ENCODE peak calls at places on chromosomes 1 and 21, in nine cellular contexts. R, Y, N, D, O, G, M, V and B are unnamed samples. For H3K4me1, the result is how much of the 10 kb centered on the place peaks cover.

GRCh38 chr1:20426923-20427322 is 59.1 kb downstream of the CAMK2N1 start:
- DNase-seq in R (no peak), O (no peak), M (no peak), G (peak), Y (no peak), V (peak), D (no peak), N (no peak), B (no peak)

GRCh38 chr1:24735619-24736375 is 9.4 kb upstream of the CLIC4 start:
- DNase-seq in N (no peak), R (no peak), M (no peak), O (peak), V (no peak), Y (peak), D (peak), G (peak), B (no peak)

GRCh38 chr1:110424699-110425098 is 17.2 kb upstream of the LAMTOR5 start:
- DNase-seq in D (no peak), Y (no peak), O (no peak), N (no peak), G (no peak), R (no peak), V (no peak), M (no peak), B (no peak)

GRCh38 chr1:8497196-8497878 is 179.4 kb downstream of the SLC45A1 start:
- DNase-seq in D (no peak), M (no peak), R (no peak), O (no peak), G (no peak), N (no peak), V (peak), Y (no peak), B (no peak)

GRCh38 chr21:14862794-14863720 is 201.7 kb downstream of the NRIP1 start:
- DNase-seq in R (peak), M (no peak), N (no peak), O (peak), V (no peak), Y (no peak), G (peak), D (no peak), B (no peak)

GRCh38 chr1:197066719-197067456 is at the start of gene F13B:
- DNase-seq in D (no peak), V (no peak), R (no peak), G (no peak), N (no peak), Y (no peak), M (no peak), O (no peak), B (no peak)

GRCh38 chr1:94858276-94858675 is 38.1 kb downstream of the SLC44A3 start:
- DNase-seq in M (no peak), O (no peak), G (no peak), R (no peak), V (peak), Y (peak), D (no peak), N (no peak), B (no peak)

GRCh38 chr1:218383051-218383450 is 37.9 kb downstream of the TGFB2 start:
- DNase-seq in N (no peak), G (no peak), R (no peak), O (no peak), M (no peak), V (no peak), D (no peak), Y (no peak), B (no peak)

GRCh38 chr21:35384375-35384774 is 335.3 kb upstream of the RUNX1 start:
- DNase-seq in D (no peak), G (no peak), O (no peak), V (no peak), R (no peak), Y (no peak), N (no peak), M (no peak), B (no peak)

GRCh38 chr1:167737169-167737568 is 15.4 kb downstream of the MPZL1 start:
- DNase-seq in N (no peak), O (no peak), G (no peak), Y (no peak), D (no peak), R (no peak), V (no peak), M (no peak), B (no peak)

GRCh38 chr21:45819478-45820170 is 161.9 kb upstream of the COL6A1 start:
- DNase-seq in R (no peak), Y (no peak), D (no peak), N (peak), V (no peak), O (peak), M (peak), G (peak), B (peak)

GRCh38 chr1:108107658-108108057 is 92.5 kb downstream of the SLC25A24 start:
- DNase-seq in O (no peak), N (no peak), G (no peak), Y (no peak), R (no peak), M (no peak), D (no peak), V (peak), B (no peak)

GRCh38 chr1:227948493-227949260 is 945 bp upstream of the WNT9A start:
- DNase-seq in V (peak), N (peak), Y (no peak), M (peak), R (no peak), G (no peak), O (no peak), D (no peak), B (no peak)

GRCh38 chr1:150065184-150065871 is 2.2 kb upstream of the VPS45 start:
- DNase-seq in O (no peak), D (no peak), M (no peak), N (no peak), V (peak), G (no peak), R (no peak), Y (no peak), B (no peak)

GRCh38 chr1:178223289-178223688 is 129.4 kb downstream of the RASAL2 start:
- DNase-seq in G (no peak), R (no peak), D (no peak), Y (no peak), N (no peak), V (no peak), O (no peak), M (no peak), B (no peak)

GRCh38 chr1:185914089-185914488 is 179.9 kb downstream of the HMCN1 start:
- DNase-seq in R (no peak), V (no peak), D (no peak), Y (no peak), G (no peak), O (no peak), M (no peak), N (no peak), B (no peak)

GRCh38 chr1:18234790-18235242 is 127.2 kb downstream of the IGSF21 start:
- DNase-seq in G (peak), O (peak), Y (peak), V (peak), N (no peak), R (peak), D (peak), M (no peak), B (no peak)

GRCh38 chr1:181778630-181779285 is 282.8 kb downstream of the ZNF648 start:
- DNase-seq in Y (no peak), M (no peak), G (peak), R (no peak), N (no peak), V (no peak), D (no peak), O (no peak), B (no peak)

GRCh38 chr1:198359024-198359653 is 181.3 kb downstream of the ATP6V1G3 start:
- DNase-seq in D (no peak), V (no peak), Y (no peak), R (peak), G (peak), N (no peak), O (no peak), M (no peak), B (no peak)

GRCh38 chr1:209607102-209607794 is 23.7 kb downstream of the CAMK1G start:
- DNase-seq in N (no peak), R (no peak), Y (peak), O (no peak), G (peak), M (no peak), V (peak), D (no peak), B (no peak)

GRCh38 chr1:241408170-241408569 is 51.2 kb upstream of the RGS7 start:
- DNase-seq in M (no peak), R (no peak), O (no peak), G (peak), D (no peak), N (no peak), Y (no peak), V (no peak), B (no peak)

GRCh38 chr1:111504097-111504496 is 664 bp upstream of the ADORA3 start:
- DNase-seq in Y (no peak), G (no peak), N (no peak), R (no peak), D (no peak), M (no peak), O (no peak), V (no peak), B (no peak)

GRCh38 chr1:39866767-39867166 is 16.5 kb downstream of the TRIT1 start:
- DNase-seq in G (no peak), N (no peak), D (no peak), O (no peak), M (no peak), V (peak), R (no peak), Y (no peak), B (no peak)

GRCh38 chr1:228286505-228287417 is 78.9 kb downstream of the OBSCN start:
- DNase-seq in Y (no peak), M (peak), D (no peak), G (no peak), O (peak), R (no peak), N (no peak), V (no peak), B (no peak)

GRCh38 chr1:54645806-54646676 is 4.5 kb downstream of the MROH7 start:
- DNase-seq in V (no peak), Y (peak), N (peak), R (no peak), G (no peak), D (peak), M (no peak), O (no peak), B (no peak)

GRCh38 chr21:22710725-22711124 is 1712.5 kb downstream of the NCAM2 start:
- DNase-seq in M (no peak), V (no peak), Y (no peak), G (no peak), N (no peak), D (peak), R (no peak), O (no peak), B (no peak)

GRCh38 chr1:6409053-6409452 is 10.7 kb downstream of the HES2 start:
- DNase-seq in O (no peak), V (no peak), R (no peak), G (no peak), D (no peak), Y (no peak), M (no peak), N (no peak), B (no peak)

GRCh38 chr21:17468698-17469097 is 44.1 kb upstream of the CXADR start:
- DNase-seq in G (no peak), N (no peak), D (no peak), M (no peak), V (no peak), Y (no peak), O (no peak), R (no peak), B (no peak)

GRCh38 chr21:26093094-26093493 is 77.5 kb downstream of the APP start:
- DNase-seq in G (no peak), V (peak), M (no peak), R (no peak), D (no peak), N (no peak), Y (no peak), O (no peak), B (no peak)

GRCh38 chr1:71298633-71299032 is 217.8 kb upstream of the ZRANB2 start:
- DNase-seq in N (no peak), G (no peak), V (peak), Y (no peak), M (no peak), O (no peak), D (no peak), R (no peak), B (no peak)

GRCh38 chr1:60809204-60809985 is 273.0 kb upstream of the NFIA start:
- DNase-seq in G (no peak), V (no peak), Y (no peak), R (no peak), M (no peak), O (no peak), N (no peak), D (no peak), B (no peak)

GRCh38 chr1:18037651-18038050 is 69.9 kb upstream of the IGSF21 start:
- DNase-seq in V (no peak), O (no peak), M (no peak), G (no peak), R (peak), Y (no peak), D (no peak), N (no peak), B (no peak)

GRCh38 chr1:173868266-173869107 is at the start of gene ZBTB37:
- DNase-seq in M (peak), D (peak), O (peak), R (peak), N (peak), V (peak), Y (peak), G (peak), B (peak)

GRCh38 chr21:17257784-17258183 is 255.1 kb upstream of the CXADR start:
- DNase-seq in V (peak), G (no peak), R (no peak), O (no peak), N (no peak), D (no peak), M (no peak), Y (no peak), B (no peak)

GRCh38 chr1:229085291-229085690 is 185.6 kb upstream of the RAB4A start:
- DNase-seq in R (no peak), V (no peak), D (no peak), N (no peak), G (no peak), Y (no peak), O (no peak), M (no peak), B (no peak)

GRCh38 chr1:165637427-165637826 is 6.4 kb downstream of the MGST3 start:
- DNase-seq in R (no peak), D (no peak), V (no peak), N (no peak), G (no peak), M (no peak), Y (no peak), O (no peak), B (no peak)

GRCh38 chr21:44901391-44902074 is 19.2 kb downstream of the ITGB2 start:
- DNase-seq in N (no peak), G (no peak), R (no peak), M (peak), D (no peak), Y (no peak), V (no peak), O (peak), B (no peak)

GRCh38 chr1:161074676-161075368 is 5.1 kb upstream of the ARHGAP30 start:
- DNase-seq in Y (no peak), M (no peak), R (no peak), V (peak), D (no peak), G (peak), O (peak), N (no peak), B (no peak)

GRCh38 chr21:36780861-36781260 is 81.9 kb downstream of the SIM2 start:
- DNase-seq in Y (no peak), N (no peak), G (no peak), R (no peak), D (no peak), V (no peak), O (no peak), M (no peak), B (no peak)

GRCh38 chr1:207181838-207182237 is 77.8 kb downstream of the C4BPA start:
- DNase-seq in R (no peak), Y (no peak), D (no peak), M (no peak), V (peak), G (no peak), N (no peak), O (no peak), B (no peak)
- TF ChIP-seq CTCF in R (peak), Y (peak), D (peak), M (no peak), V (peak), G (peak), N (peak), O (peak), B (no peak)

GRCh38 chr1:156670791-156671190 is 6.4 kb downstream of the NES start:
- DNase-seq in N (peak), G (no peak), Y (no peak), R (no peak), D (no peak), M (peak), O (no peak), V (no peak), B (no peak)

GRCh38 chr1:156670359-156670758 is 6.8 kb downstream of the NES start:
- DNase-seq in N (no peak), M (peak), Y (no peak), O (no peak), G (no peak), D (no peak), R (no peak), V (no peak), B (no peak)

GRCh38 chr1:156667968-156668709 is 9.1 kb downstream of the NES start:
- DNase-seq in M (peak), R (no peak), G (no peak), Y (no peak), V (no peak), D (no peak), O (no peak), N (peak), B (no peak)

GRCh38 chr1:156668801-156669637 is 8.2 kb downstream of the NES start:
- DNase-seq in D (no peak), V (no peak), M (peak), N (no peak), G (no peak), Y (no peak), R (no peak), O (no peak), B (no peak)

GRCh38 chr1:156669794-156670193 is 7.4 kb downstream of the NES start:
- DNase-seq in G (no peak), D (no peak), R (no peak), N (no peak), Y (no peak), M (no peak), O (no peak), V (no peak), B (no peak)
- H3K4me1 ChIP-seq in G (under half), D (half or more), R (under half), N (half or more), Y (under half), M (under half), O (under half), V (under half), B (half or more)

GRCh38 chr1:194935864-194936263 is 1672.4 kb downstream of the KCNT2 start:
- DNase-seq in G (no peak), D (no peak), V (no peak), R (no peak), M (no peak), Y (no peak), N (no peak), O (no peak), B (no peak)
- TF ChIP-seq CTCF in G (no peak), D (no peak), V (no peak), R (no peak), M (no peak), Y (no peak), N (no peak), O (peak), B (no peak)

GRCh38 chr1:154945962-154946850 is 9.7 kb upstream of the PMVK start:
- DNase-seq in V (no peak), Y (no peak), O (no peak), D (no peak), N (peak), M (peak), R (no peak), G (no peak), B (no peak)
- H3K4me1 ChIP-seq in V (under half), Y (under half), O (under half), D (under half), N (under half), M (under half), R (half or more), G (under half), B (under half)

DNA sequence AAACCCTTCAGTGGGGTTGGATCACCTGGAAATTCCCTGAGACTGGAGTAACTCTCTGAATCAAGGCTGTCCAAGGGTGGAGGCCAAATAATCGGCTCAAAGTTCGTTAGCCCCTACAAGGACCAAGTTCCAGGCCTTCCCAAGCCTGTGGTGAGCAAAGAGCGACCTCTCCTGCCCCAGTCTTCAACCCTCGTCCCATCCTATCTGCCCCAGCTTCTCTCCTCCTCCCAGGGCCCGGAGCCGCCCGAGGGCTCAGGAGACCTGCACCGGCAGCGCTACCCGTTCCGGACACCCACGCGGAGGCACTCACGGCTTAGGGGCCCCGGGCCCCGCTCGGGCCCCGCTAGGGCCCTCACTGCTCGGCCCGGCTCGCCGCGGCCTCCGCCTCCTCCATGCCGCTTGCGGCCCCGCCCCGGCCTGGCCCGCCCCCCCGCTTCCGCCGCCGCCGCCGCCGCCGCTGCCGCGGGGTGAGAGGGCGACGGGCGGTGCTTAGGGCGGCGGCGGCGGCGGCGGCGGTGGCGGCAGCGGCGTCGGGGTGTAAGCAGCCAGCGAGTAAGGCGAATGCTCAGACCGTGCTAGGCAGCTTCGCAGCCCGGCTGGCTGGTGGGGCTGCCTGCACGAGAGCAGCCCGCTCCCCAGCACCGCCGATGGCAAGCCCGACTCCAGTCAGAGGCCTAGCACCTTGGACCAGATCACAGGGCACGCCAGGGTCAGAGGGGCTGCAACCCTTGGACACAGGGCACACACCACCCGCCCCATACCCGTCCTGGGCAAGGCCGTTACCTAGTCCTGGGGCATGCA is at the start of gene POMGNT1:
- DNase-seq in R (peak), O (peak), G (peak), N (peak), M (no peak), D (peak), Y (peak), V (peak), B (no peak)
- TF ChIP-seq CTCF in R (peak), O (no peak), G (peak), N (no peak), M (no peak), D (no peak), Y (no peak), V (no peak), B (no peak)

GRCh38 chr1:85571181-85571540 is 9.4 kb upstream of the CCN1 start:
- DNase-seq in R (no peak), G (no peak), N (no peak), M (no peak), D (no peak), Y (no peak), O (no peak), V (no peak), B (no peak)
- H3K4me1 ChIP-seq in R (under half), G (under half), N (under half), M (under half), D (under half), Y (under half), O (under half), V (half or more), B (under half)

GRCh38 chr1:80218112-80218511 is 1211.6 kb upstream of the ADGRL4 start:
- DNase-seq in O (no peak), D (no peak), M (no peak), G (peak), N (no peak), V (peak), R (peak), Y (no peak), B (no peak)
- TF ChIP-seq CTCF in O (peak), D (peak), M (peak), G (peak), N (peak), V (peak), R (peak), Y (peak), B (no peak)